ENCODE peak calls at places on chromosomes 12 and 14, in eight cellular contexts. I is activated naive CD4-positive, alpha-beta T cell; O is kidney epithelial cell; J is GM12864; G is choroid plexus epithelial cell; S is GM19239; C is activated CD4-positive, alpha-beta T cell treated with anti-CD3 and anti-CD28 coated beads, Interleukin-2, amount 10 ng/mL, durations not matched to agents 7 days and 5 days; F is COR-L47. K is an unnamed sample.

GRCh38 chr14:59281613-59282012 is 93.1 kb downstream of the DAAM1 start:
- DNase-seq in O (no peak), C (no peak), G (peak), J (no peak), I (no peak), F (no peak), S (no peak), K (no peak)

GRCh38 chr12:39426636-39427245 is 16.2 kb downstream of the KIF21A start:
- DNase-seq in O (no peak), I (no peak), J (no peak), G (no peak), C (no peak), F (no peak), S (no peak), K (no peak)

GRCh38 chr14:104689620-104690265 is 325 bp downstream of the INF2 start:
- DNase-seq in C (peak), J (no peak), S (no peak), F (no peak), I (no peak), G (no peak), O (no peak), K (no peak)

GRCh38 chr14:60214415-60215126 is 34.5 kb upstream of the PPM1A start:
- DNase-seq in C (no peak), J (no peak), O (no peak), F (no peak), I (no peak), S (no peak), G (no peak), K (no peak)

GRCh38 chr12:19239616-19240234 is 110.2 kb downstream of the PLEKHA5 start:
- DNase-seq in O (no peak), G (peak), J (no peak), F (no peak), S (no peak), C (no peak), I (no peak), K (no peak)

GRCh38 chr12:127620956-127621355 is 646.0 kb upstream of the TMEM132C start:
- DNase-seq in G (no peak), I (no peak), O (no peak), C (no peak), S (no peak), J (no peak), F (peak), K (no peak)

GRCh38 chr14:90518941-90519256 is 122.1 kb downstream of the CALM1 start:
- DNase-seq in F (no peak), J (no peak), S (peak), O (no peak), G (peak), C (peak), I (peak), K (peak)

GRCh38 chr14:23514009-23514962 is 37.3 kb downstream of the ZFHX2 start:
- DNase-seq in S (no peak), O (no peak), C (no peak), G (no peak), F (peak), I (no peak), J (no peak), K (no peak)

GRCh38 chr12:97927991-97928390 is 465.4 kb downstream of the RMST start:
- DNase-seq in S (no peak), J (no peak), F (no peak), I (no peak), O (no peak), C (no peak), G (no peak), K (no peak)

GRCh38 chr12:57744777-57745484 is at the start of gene TSPAN31:
- DNase-seq in S (peak), I (peak), C (peak), F (peak), O (peak), G (peak), J (peak), K (peak)

GRCh38 chr12:69897744-69898143 is 72.7 kb downstream of the MYRFL start:
- DNase-seq in I (no peak), S (no peak), O (peak), F (no peak), C (no peak), G (peak), J (no peak), K (no peak)

GRCh38 chr14:72186461-72187035 is 254.3 kb downstream of the RGS6 start:
- DNase-seq in O (no peak), I (no peak), C (no peak), S (no peak), G (no peak), F (no peak), J (no peak), K (no peak)

GRCh38 chr14:50001146-50001998 is 108.5 kb downstream of the ARF6 start:
- DNase-seq in J (peak), G (peak), C (peak), O (no peak), I (no peak), S (no peak), F (no peak), K (peak)

GRCh38 chr12:632102-632696 is 31.0 kb downstream of the NINJ2 start:
- DNase-seq in J (no peak), O (peak), I (no peak), F (no peak), C (no peak), G (peak), S (no peak), K (no peak)

GRCh38 chr12:71958457-71958856 is 19.8 kb downstream of the TPH2 start:
- DNase-seq in G (peak), S (no peak), C (no peak), O (no peak), F (no peak), J (no peak), I (no peak), K (no peak)

GRCh38 chr14:71021347-71022014 is 114.2 kb downstream of the PCNX1 start:
- DNase-seq in F (no peak), J (no peak), G (peak), O (peak), I (no peak), C (no peak), S (no peak), K (no peak)

GRCh38 chr14:100719976-100720520 is 6.6 kb upstream of the DLK1 start:
- DNase-seq in J (no peak), O (no peak), I (no peak), S (no peak), F (no peak), C (no peak), G (no peak), K (no peak)

GRCh38 chr12:42474391-42474790 is 115.2 kb downstream of the PRICKLE1 start:
- DNase-seq in S (no peak), J (no peak), G (peak), I (no peak), O (peak), C (no peak), F (no peak), K (no peak)

GRCh38 chr14:91377700-91378652 is 39.6 kb downstream of the CCDC88C start:
- DNase-seq in F (no peak), O (no peak), J (no peak), C (no peak), G (no peak), S (no peak), I (no peak), K (no peak)

GRCh38 chr12:45762185-45763110 is 32.9 kb downstream of the ARID2 start:
- DNase-seq in I (no peak), F (peak), C (peak), G (peak), J (no peak), S (no peak), O (peak), K (peak)

GRCh38 chr12:18275974-18276373 is 14.7 kb downstream of the PIK3C2G start:
- DNase-seq in O (peak), F (no peak), J (no peak), S (no peak), G (peak), I (no peak), C (no peak), K (no peak)

GRCh38 chr12:24852420-24852819 is 96.5 kb downstream of the BCAT1 start:
- DNase-seq in I (no peak), O (no peak), G (peak), F (no peak), C (no peak), J (no peak), S (no peak), K (no peak)

GRCh38 chr12:123344086-123344485 is 20.6 kb downstream of the SBNO1 start:
- DNase-seq in O (no peak), C (no peak), S (no peak), I (no peak), F (no peak), G (no peak), J (no peak), K (no peak)

GRCh38 chr14:56630707-56631106 is 51.1 kb downstream of the TMEM260 start:
- DNase-seq in G (peak), F (no peak), S (no peak), O (no peak), J (no peak), I (no peak), C (no peak), K (no peak)

GRCh38 chr12:102978316-102978715 is 20.8 kb downstream of the ASCL1 start:
- DNase-seq in I (no peak), J (no peak), S (no peak), F (no peak), G (no peak), C (no peak), O (no peak), K (no peak)

GRCh38 chr12:59972941-59973340 is 377.1 kb downstream of the SLC16A7 start:
- DNase-seq in G (peak), F (no peak), S (no peak), J (no peak), C (no peak), O (peak), I (no peak), K (no peak)

GRCh38 chr14:105492966-105493871 is 2.2 kb downstream of the TEDC1 start:
- DNase-seq in I (no peak), O (no peak), C (no peak), F (no peak), J (no peak), S (no peak), G (no peak), K (no peak)

GRCh38 chr14:58104808-58105207 is 47.2 kb downstream of the ARMH4 start:
- DNase-seq in C (no peak), F (no peak), J (no peak), S (no peak), O (peak), G (peak), I (no peak), K (no peak)